ENCODE peak calls at places on chromosomes 7 and 10, in six cellular contexts. A, U, S, B, X and L are unnamed samples.
A peak's percentile ranks its signal among the peaks of the same experiment; 100 is the strongest.

GRCh38 chr10:80462277-80462985 is 8.3 kb downstream of the TSPAN14 start:
- DNase-seq in A (no peak), U (no peak), S (no peak), B (no peak), X (peak; percentile 76), L (no peak)

GRCh38 chr7:115747174-115747573 is 283.4 kb downstream of the TFEC start:
- DNase-seq in A (no peak), U (no peak), S (no peak), B (no peak), X (no peak), L (no peak)

GRCh38 chr10:94490789-94491039 is 54.9 kb upstream of the HELLS start:
- DNase-seq in A (no peak), U (no peak), S (no peak), B (peak; percentile 20), X (no peak), L (no peak)

GRCh38 chr7:22943997-22944396 is 69.9 kb downstream of the HYCC1 start:
- DNase-seq in A (no peak), U (no peak), S (no peak), B (peak; percentile 32), X (no peak), L (no peak)

GRCh38 chr10:17235136-17235535 is 7.1 kb downstream of the VIM start:
- DNase-seq in A (no peak), U (no peak), S (peak; percentile 14), B (no peak), X (peak; percentile 21), L (no peak)

GRCh38 chr10:10542368-10542961 is 475.2 kb upstream of the CELF2 start:
- DNase-seq in A (no peak), U (no peak), S (no peak), B (no peak), X (peak; percentile 12), L (no peak)

GRCh38 chr10:103498936-103499638 is 5.6 kb downstream of the NEURL1 start:
- DNase-seq in A (peak; percentile 9), U (no peak), S (no peak), B (no peak), X (no peak), L (no peak)

GRCh38 chr10:6399241-6399701 is 180.8 kb downstream of the PRKCQ start:
- DNase-seq in A (no peak), U (no peak), S (no peak), B (peak; percentile 32), X (peak; percentile 50), L (no peak)

GRCh38 chr10:34815174-34816066 is at the start of gene PARD3:
- DNase-seq in A (peak; percentile 87), U (peak; percentile 42), S (peak; percentile 69), B (peak; percentile 86), X (peak; percentile 42), L (peak; percentile 68)

GRCh38 chr7:101954494-101954893 is 137.1 kb downstream of the CUX1 start:
- DNase-seq in A (no peak), U (no peak), S (no peak), B (no peak), X (no peak), L (no peak)

GRCh38 chr10:90837486-90837885 is 20.4 kb downstream of the HTR7 start:
- DNase-seq in A (no peak), U (peak; percentile 53), S (no peak), B (no peak), X (no peak), L (no peak)

GRCh38 chr10:12685261-12685861 is 316.2 kb downstream of the CCDC3 start:
- DNase-seq in A (no peak), U (no peak), S (no peak), B (no peak), X (no peak), L (no peak)

DNA sequence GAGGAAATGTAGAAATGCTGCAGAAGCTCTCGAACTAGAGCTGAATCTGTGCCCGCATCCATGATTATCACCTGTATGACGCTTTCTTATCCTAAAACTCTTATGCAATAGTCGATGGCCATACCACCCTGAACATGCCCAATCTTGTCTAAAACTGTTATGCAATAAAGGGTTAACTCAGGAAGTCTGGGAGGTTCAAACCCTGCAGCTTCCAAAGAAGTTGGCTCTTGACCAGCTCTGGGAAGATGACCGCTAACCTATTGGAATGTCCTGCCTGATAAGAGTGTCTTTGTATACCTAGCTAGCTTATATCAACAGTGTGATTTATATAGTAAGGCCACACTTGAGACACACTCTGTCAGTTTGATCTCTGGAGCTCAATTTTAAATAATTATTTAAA is 3.4 kb upstream of the C10orf88 start:
- DNase-seq in A (no peak), U (peak; percentile 52), S (no peak), B (no peak), X (peak; percentile 79), L (no peak)
- TF ChIP-seq CTCF in A (no peak), U (no peak), S (no peak), B (no peak), X (no peak), L (no peak)

GRCh38 chr7:20216637-20217036 is 547 bp downstream of the MACC1 start:
- DNase-seq in A (no peak), U (no peak), S (no peak), B (no peak), X (no peak), L (no peak)

GRCh38 chr7:20219062-20219445 is 1.9 kb upstream of the MACC1 start:
- DNase-seq in A (no peak), U (no peak), S (no peak), B (no peak), X (no peak), L (no peak)

GRCh38 chr7:20218261-20218660 is 1.1 kb upstream of the MACC1 start:
- DNase-seq in A (no peak), U (peak; percentile 69), S (no peak), B (no peak), X (no peak), L (no peak)

GRCh38 chr7:20219446-20220292 is 2.5 kb upstream of the MACC1 start:
- DNase-seq in A (peak; percentile 86), U (peak; percentile 91), S (peak; percentile 34), B (no peak), X (peak; percentile 82), L (peak; percentile 7)

GRCh38 chr7:20217193-20217948 is at the start of gene MACC1:
- DNase-seq in A (peak; percentile 81), U (peak; percentile 94), S (peak; percentile 83), B (peak; percentile 20), X (peak; percentile 69), L (no peak)
- TF ChIP-seq CTCF in A (peak; percentile 26), U (peak; percentile 29), S (no peak), B (no peak), X (no peak), L (no peak)

GRCh38 chr10:113614304-113614703 is 49.5 kb downstream of the NRAP start:
- DNase-seq in A (no peak), U (no peak), S (no peak), B (no peak), X (no peak), L (no peak)

GRCh38 chr10:113619401-113619800 is 44.4 kb downstream of the NRAP start:
- DNase-seq in A (no peak), U (no peak), S (no peak), B (no peak), X (no peak), L (no peak)

GRCh38 chr10:113618338-113618737 is 45.5 kb downstream of the NRAP start:
- DNase-seq in A (no peak), U (no peak), S (no peak), B (no peak), X (no peak), L (no peak)

GRCh38 chr10:113617086-113617485 is 46.8 kb downstream of the NRAP start:
- DNase-seq in A (no peak), U (no peak), S (peak; percentile 50), B (no peak), X (no peak), L (no peak)

GRCh38 chr10:113616244-113617074 is 47.4 kb downstream of the NRAP start:
- DNase-seq in A (no peak), U (no peak), S (no peak), B (no peak), X (peak; percentile 29), L (peak; percentile 23)
- TF ChIP-seq CTCF in A (no peak), U (peak; percentile 33), S (peak; percentile 33), B (peak; percentile 32), X (peak; percentile 21), L (peak; percentile 64)

DNA sequence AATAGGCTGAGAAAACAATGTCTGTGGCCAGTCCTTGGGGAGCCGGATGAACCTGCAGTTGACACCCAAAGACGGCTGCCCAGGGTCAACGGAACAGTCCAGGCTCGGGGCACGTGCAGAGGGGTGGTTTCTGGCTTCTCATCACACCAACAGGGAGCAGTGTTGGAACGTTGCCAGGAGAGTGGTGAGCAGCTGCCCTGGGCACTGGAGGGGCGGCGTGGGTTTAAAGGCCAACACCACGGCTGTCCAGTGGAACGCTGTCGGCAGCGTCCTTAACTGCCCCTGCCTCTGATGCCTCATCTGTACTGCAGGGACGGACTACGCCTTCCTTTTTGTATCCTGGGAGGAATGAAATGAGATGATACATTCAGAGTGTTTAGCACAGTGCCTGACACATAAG is 19.8 kb downstream of the JCAD start:
- DNase-seq in A (no peak), U (no peak), S (no peak), B (no peak), X (peak; percentile 18), L (no peak)
- TF ChIP-seq CTCF in A (no peak), U (no peak), S (no peak), B (no peak), X (no peak), L (no peak)

DNA sequence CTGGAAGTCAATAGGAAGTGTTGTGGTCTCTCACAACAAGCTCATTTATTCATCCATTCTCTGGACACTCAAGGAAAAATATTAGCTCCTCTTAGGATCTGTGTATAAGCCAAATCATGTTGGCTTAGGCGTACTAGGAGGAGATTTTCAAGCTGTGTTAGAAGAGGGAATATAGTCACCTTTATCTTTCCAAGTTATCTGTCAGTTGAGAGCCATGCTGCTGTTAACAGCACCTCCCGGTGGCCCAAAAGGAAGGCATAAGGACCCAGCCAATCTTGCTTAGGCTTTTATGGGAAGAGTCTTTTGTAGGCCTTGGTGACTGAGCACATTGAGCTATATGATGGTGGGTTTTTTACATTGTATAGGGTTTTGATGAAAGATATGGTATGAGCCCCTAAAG is 220.0 kb downstream of the LRMDA start:
- DNase-seq in A (no peak), U (peak; percentile 35), S (peak; percentile 41), B (no peak), X (peak; percentile 31), L (no peak)
- TF ChIP-seq CTCF in A (no peak), U (peak; percentile 47), S (no peak), B (no peak), X (no peak), L (peak; percentile 10)

GRCh38 chr7:107661081-107661864 is 645 bp downstream of the SLC26A4 start:
- DNase-seq in A (peak; percentile 83), U (peak; percentile 70), S (peak; percentile 72), B (peak; percentile 74), X (peak; percentile 15), L (peak; percentile 69)
- TF ChIP-seq CTCF in A (no peak), U (no peak), S (no peak), B (peak; percentile 37), X (no peak), L (peak; percentile 10)